ENCODE peak calls at places on chromosomes 12 and 14, in six cellular contexts. F is lower lobe of right lung, X is A549, Q is lung, N is tibial nerve, V is ovary. C is an unnamed sample. For H3K9me3, the result is how much of the 10 kb centered on the place peaks cover.

GRCh38 chr12:72570601-72571000 is 298.4 kb downstream of the TRHDE start:
- DNase-seq in F (no peak), X (peak), Q (no peak), N (no peak), V (no peak), C (no peak)

GRCh38 chr14:100297320-100298300 is 8.6 kb downstream of the SLC25A29 start:
- DNase-seq in F (peak), X (no peak), Q (peak), N (peak), V (peak), C (no peak)

GRCh38 chr14:58100735-58101368 is 51.2 kb downstream of the ARMH4 start:
- DNase-seq in F (no peak), X (no peak), Q (no peak), N (no peak), V (no peak), C (no peak)

GRCh38 chr12:67977668-67978067 is 11.6 kb upstream of the IFNG-AS1 start:
- DNase-seq in F (no peak), X (no peak), Q (no peak), N (no peak), V (no peak), C (no peak)

GRCh38 chr12:112191840-112192321 is 66.5 kb downstream of the TRAFD1 start:
- DNase-seq in F (no peak), X (no peak), Q (no peak), N (no peak), V (no peak), C (no peak)

GRCh38 chr14:30681752-30682355 is 59.7 kb downstream of the SCFD1 start:
- DNase-seq in F (no peak), X (peak), Q (no peak), N (no peak), V (no peak), C (no peak)

GRCh38 chr12:29533815-29534489 is 36.5 kb upstream of the OVCH1 start:
- DNase-seq in F (no peak), X (no peak), Q (no peak), N (no peak), V (no peak), C (no peak)

GRCh38 chr12:24901975-24902461 is 46.9 kb downstream of the BCAT1 start:
- DNase-seq in F (peak), X (no peak), Q (no peak), N (no peak), V (no peak), C (no peak)

GRCh38 chr14:34496679-34497513 is 34.9 kb upstream of the SPTSSA start:
- DNase-seq in F (peak), X (peak), Q (peak), N (peak), V (peak), C (no peak)

GRCh38 chr14:77314043-77314442 is 6.6 kb downstream of the POMT2 start:
- DNase-seq in F (no peak), X (peak), Q (no peak), N (no peak), V (no peak), C (no peak)

GRCh38 chr12:4540633-4541032 is 1.9 kb downstream of the RAD51AP1 start:
- DNase-seq in F (no peak), X (no peak), Q (no peak), N (no peak), V (no peak), C (no peak)

GRCh38 chr12:6110006-6110405 is 14.5 kb downstream of the VWF start:
- DNase-seq in F (no peak), X (no peak), Q (no peak), N (no peak), V (no peak), C (no peak)

GRCh38 chr14:96639550-96639949 is 137.4 kb downstream of the PAPOLA start:
- DNase-seq in F (no peak), X (no peak), Q (peak), N (no peak), V (no peak), C (no peak)

GRCh38 chr12:63978519-63978918 is 134.0 kb downstream of the SRGAP1 start:
- DNase-seq in F (no peak), X (peak), Q (no peak), N (no peak), V (no peak), C (no peak)

GRCh38 chr12:1655225-1655788 is 26.3 kb downstream of the WNT5B start:
- DNase-seq in F (no peak), X (no peak), Q (no peak), N (no peak), V (no peak), C (no peak)

GRCh38 chr14:100838493-100839440 is 12.8 kb downstream of the MEG3 start:
- DNase-seq in F (peak), X (no peak), Q (no peak), N (no peak), V (no peak), C (no peak)

GRCh38 chr12:38137287-38137686 is 179.3 kb upstream of the ALG10B start:
- DNase-seq in F (no peak), X (no peak), Q (no peak), N (no peak), V (no peak), C (no peak)
- H3K9me3 ChIP-seq in F (under half), X (under half), Q (under half), N (under half), V (under half), C (under half)

DNA sequence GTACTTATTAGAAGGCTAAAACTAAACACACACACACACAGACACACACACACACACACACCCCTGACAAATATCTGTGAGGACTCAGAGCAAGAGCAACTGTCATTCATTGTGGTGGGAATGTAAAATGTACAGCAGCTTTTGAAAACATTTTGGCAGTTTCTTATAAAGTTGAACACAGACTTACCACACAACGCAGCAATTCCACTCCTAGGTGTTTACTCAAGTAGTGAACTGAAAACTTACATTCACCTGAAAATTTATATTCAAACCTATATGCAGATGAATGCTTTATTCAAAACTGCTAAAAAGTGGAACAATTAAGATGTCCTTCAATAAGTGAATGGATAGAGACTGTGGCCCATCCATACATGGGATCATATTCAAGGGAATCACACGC is 18.6 kb downstream of the ZNF605 start:
- DNase-seq in F (no peak), X (peak), Q (no peak), N (no peak), V (no peak), C (no peak)
- H3K9me3 ChIP-seq in F (half or more), X (half or more), Q (under half), N (under half), V (under half), C (under half)

GRCh38 chr12:117490130-117490529 is 128.7 kb upstream of the NOS1 start:
- DNase-seq in F (no peak), X (no peak), Q (no peak), N (no peak), V (no peak), C (no peak)
- H3K9me3 ChIP-seq in F (under half), X (under half), Q (under half), N (under half), V (under half), C (under half)

GRCh38 chr12:46263140-46264017 is 5.5 kb downstream of the SLC38A1 start:
- DNase-seq in F (no peak), X (no peak), Q (no peak), N (no peak), V (no peak), C (no peak)

GRCh38 chr12:46259713-46260112 is 9.1 kb downstream of the SLC38A1 start:
- DNase-seq in F (no peak), X (no peak), Q (no peak), N (no peak), V (no peak), C (no peak)

GRCh38 chr12:46260913-46261476 is 7.8 kb downstream of the SLC38A1 start:
- DNase-seq in F (no peak), X (no peak), Q (no peak), N (no peak), V (no peak), C (no peak)

GRCh38 chr12:46260153-46260912 is 8.5 kb downstream of the SLC38A1 start:
- DNase-seq in F (no peak), X (no peak), Q (no peak), N (no peak), V (no peak), C (no peak)

DNA sequence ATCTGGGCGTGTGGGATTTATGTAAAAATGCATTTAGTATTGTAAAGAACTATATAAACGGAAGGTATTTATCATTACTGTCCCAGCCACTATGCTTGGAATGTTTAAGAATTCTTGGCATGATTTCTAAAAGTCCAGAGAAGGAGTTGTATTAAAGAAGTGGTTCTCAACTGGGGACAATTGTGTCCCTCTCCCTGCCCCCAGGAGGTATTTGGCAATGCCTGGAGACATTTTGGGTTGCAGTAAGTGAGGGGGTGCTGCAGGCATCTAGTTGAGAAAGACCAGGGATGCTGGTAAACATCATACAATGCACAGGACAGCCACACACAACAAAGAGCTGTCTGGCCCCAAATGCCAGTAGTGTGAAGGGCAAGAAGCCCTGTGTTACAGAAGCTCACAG is 7.2 kb downstream of the SLC38A1 start:
- DNase-seq in F (no peak), X (no peak), Q (no peak), N (no peak), V (no peak), C (no peak)
- H3K9me3 ChIP-seq in F (under half), X (under half), Q (under half), N (under half), V (under half), C (under half)

DNA sequence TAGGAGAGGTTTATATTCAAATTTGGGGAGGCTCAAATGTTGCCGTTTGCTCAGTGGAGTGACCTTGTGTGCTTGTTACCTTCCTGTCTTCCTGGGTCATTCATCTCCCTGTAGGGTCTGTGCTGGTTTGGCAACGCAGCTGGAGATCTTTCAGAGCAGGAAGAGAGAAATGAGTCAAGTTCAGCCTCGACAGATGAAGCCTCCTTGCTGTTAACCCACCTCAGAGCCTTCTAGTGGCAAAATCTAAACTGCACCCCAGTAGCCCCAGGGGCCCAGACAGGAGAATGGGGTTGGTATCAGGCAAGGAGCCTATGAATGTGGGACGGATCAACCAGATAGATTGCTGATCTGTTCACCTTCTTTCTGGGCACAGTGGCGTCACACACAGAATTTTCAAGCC is 999.3 kb downstream of the VRK1 start:
- DNase-seq in F (no peak), X (no peak), Q (no peak), N (no peak), V (no peak), C (no peak)
- H3K9me3 ChIP-seq in F (under half), X (under half), Q (under half), N (under half), V (under half), C (under half)

GRCh38 chr12:50913224-50913623 is 39.1 kb upstream of the HIGD1C start:
- DNase-seq in F (no peak), X (no peak), Q (no peak), N (no peak), V (no peak), C (no peak)

GRCh38 chr12:50914872-50915484 is 37.4 kb upstream of the HIGD1C start:
- DNase-seq in F (no peak), X (peak), Q (no peak), N (no peak), V (no peak), C (no peak)

GRCh38 chr12:50918584-50919316 is 33.6 kb upstream of the HIGD1C start:
- DNase-seq in F (no peak), X (no peak), Q (no peak), N (no peak), V (no peak), C (no peak)

GRCh38 chr12:50916292-50916691 is 36.1 kb upstream of the HIGD1C start:
- DNase-seq in F (no peak), X (peak), Q (no peak), N (no peak), V (no peak), C (no peak)
- H3K9me3 ChIP-seq in F (under half), X (under half), Q (under half), N (under half), V (under half), C (under half)

GRCh38 chr12:56908136-56908535 is 26.1 kb downstream of the SDR9C7 start:
- DNase-seq in F (no peak), X (no peak), Q (no peak), N (no peak), V (no peak), C (no peak)
- H3K9me3 ChIP-seq in F (under half), X (under half), Q (under half), N (under half), V (under half), C (under half)

C was measured in T-helper 17 cell.